ENCODE peak calls at places on chromosomes 5 and 9, in eight cellular contexts. O is COLO829; A is fibroblast of villous mesenchyme; Q is central memory CD4-positive, alpha-beta T cell; S is GM03348; J is activated T-cell treated with anti-CD3 and anti-CD28 coated beads, Interleukin-2, amount 50 U/mL, for 72 hours; H is iPS-NIHi11; X is SJSA1. P is an unnamed sample.
A peak's percentile ranks its signal among the peaks of the same experiment; 100 is the strongest.

GRCh38 chr9:109966643-109967368 is 186.8 kb downstream of the PALM2AKAP2 start:
- DNase-seq in A (no peak), J (no peak), Q (no peak), H (no peak), S (no peak), X (no peak), O (no peak), P (no peak)

GRCh38 chr5:74241751-74242140 is 398.8 kb downstream of the ENC1 start:
- DNase-seq in O (no peak), S (no peak), Q (no peak), J (no peak), H (no peak), A (peak; percentile 17), X (no peak), P (peak; percentile 94)

GRCh38 chr5:16663848-16664247 is 47.1 kb upstream of the RETREG1 start:
- DNase-seq in A (peak; percentile 29), S (no peak), X (no peak), H (no peak), O (no peak), J (no peak), Q (no peak), P (no peak)

GRCh38 chr5:163565931-163566608 is 60.7 kb downstream of the MAT2B start:
- DNase-seq in S (peak; percentile 50), J (peak; percentile 43), O (no peak), A (no peak), Q (peak; percentile 4), X (peak; percentile 38), H (peak; percentile 44), P (peak; percentile 34)

GRCh38 chr5:17219006-17219422 is 1.6 kb downstream of the BASP1 start:
- DNase-seq in A (peak; percentile 41), S (peak; percentile 74), X (peak; percentile 60), Q (no peak), O (no peak), J (no peak), H (peak; percentile 77), P (peak; percentile 53)

GRCh38 chr5:131640043-131640856 is 5.2 kb upstream of the RAPGEF6 start:
- DNase-seq in X (no peak), Q (no peak), H (no peak), O (no peak), S (no peak), J (peak; percentile 83), A (no peak), P (no peak)

GRCh38 chr5:42756630-42757601 is at the start of gene CCDC152:
- DNase-seq in O (no peak), H (peak; percentile 64), J (peak; percentile 65), A (no peak), S (peak; percentile 6), Q (peak; percentile 18), X (no peak), P (peak; percentile 44)

GRCh38 chr5:134070979-134071849 is 43.3 kb upstream of the TCF7 start:
- DNase-seq in X (no peak), A (no peak), Q (no peak), O (no peak), H (peak; percentile 86), J (peak; percentile 68), S (peak; percentile 53), P (no peak)

GRCh38 chr5:109826426-109826825 is 136.7 kb downstream of the MAN2A1 start:
- DNase-seq in J (no peak), O (no peak), X (no peak), H (no peak), A (no peak), Q (no peak), S (no peak), P (peak; percentile 30)

GRCh38 chr5:57594436-57594835 is 111.8 kb upstream of the ACTBL2 start:
- DNase-seq in J (no peak), Q (no peak), O (no peak), X (no peak), A (no peak), H (no peak), S (no peak), P (no peak)

GRCh38 chr9:130390371-130390770 is 54.4 kb upstream of the ASS1 start:
- DNase-seq in J (no peak), S (no peak), H (peak; percentile 75), X (no peak), O (no peak), A (no peak), Q (no peak), P (no peak)

GRCh38 chr9:19446361-19446861 is 37.6 kb downstream of the ACER2 start:
- DNase-seq in Q (no peak), O (no peak), S (no peak), J (no peak), X (no peak), H (peak; percentile 51), A (no peak), P (no peak)

GRCh38 chr9:70081120-70081495 is 37.5 kb downstream of the MAMDC2 start:
- DNase-seq in H (no peak), Q (no peak), O (no peak), J (no peak), A (peak; percentile 66), S (no peak), X (peak; percentile 70), P (peak; percentile 72)

GRCh38 chr9:130523921-130524320 is 55.5 kb upstream of the FUBP3 start:
- DNase-seq in Q (no peak), X (no peak), O (no peak), H (peak; percentile 52), J (no peak), S (no peak), A (no peak), P (no peak)

GRCh38 chr9:92175441-92175840 is 60.2 kb upstream of the SPTLC1 start:
- DNase-seq in H (no peak), S (no peak), Q (no peak), O (no peak), X (no peak), A (no peak), J (no peak), P (no peak)

GRCh38 chr9:82488702-82489578 is 500.4 kb downstream of the SPATA31D1 start:
- DNase-seq in O (peak; percentile 95), H (no peak), S (peak; percentile 64), A (peak; percentile 30), X (peak; percentile 20), J (no peak), Q (no peak), P (peak; percentile 73)

GRCh38 chr5:380701-381309 is 59.3 kb downstream of the AHRR start:
- DNase-seq in O (no peak), X (no peak), Q (no peak), J (no peak), H (no peak), S (no peak), A (no peak), P (no peak)

GRCh38 chr5:159655757-159656409 is 260.4 kb upstream of the ADRA1B start:
- DNase-seq in A (no peak), J (no peak), Q (no peak), X (no peak), O (no peak), S (no peak), H (no peak), P (no peak)

GRCh38 chr5:148910686-148911361 is 84.4 kb downstream of the ADRB2 start:
- DNase-seq in H (peak; percentile 31), J (no peak), A (peak; percentile 50), Q (no peak), S (peak; percentile 44), X (peak; percentile 99), O (peak; percentile 32), P (peak; percentile 97)

GRCh38 chr9:137814841-137815240 is 62.7 kb upstream of the CACNA1B start:
- DNase-seq in Q (no peak), S (no peak), H (no peak), A (no peak), X (no peak), J (no peak), O (no peak), P (no peak)

GRCh38 chr9:78806492-78807160 is 509.7 kb downstream of the PSAT1 start:
- DNase-seq in S (no peak), O (peak; percentile 36), X (no peak), H (no peak), J (no peak), Q (no peak), A (no peak), P (peak; percentile 37)

GRCh38 chr5:90096415-90097081 is 313.0 kb downstream of the CETN3 start:
- DNase-seq in A (peak; percentile 76), S (peak; percentile 5), Q (no peak), J (no peak), H (no peak), O (peak; percentile 4), X (peak; percentile 51), P (peak; percentile 41)

GRCh38 chr5:117594165-117594564 is 1019.5 kb upstream of the SEMA6A start:
- DNase-seq in Q (no peak), H (no peak), O (no peak), J (no peak), A (peak; percentile 12), S (no peak), X (no peak), P (peak; percentile 38)

GRCh38 chr9:128712451-128713410 is 10.4 kb downstream of the PKN3 start:
- DNase-seq in S (no peak), Q (no peak), A (no peak), O (no peak), J (no peak), X (no peak), H (no peak), P (no peak)

P was measured in EL.